ENCODE peak calls at places on chromosomes 6 and 20, in nine cellular contexts. Z is prostate gland, M is Panc1, X is suprapubic skin, F is transverse colon, S is spleen, L is sigmoid colon, B is breast epithelium, V is endothelial cell of umbilical vein. Q is an unnamed sample.
A peak's percentile ranks its signal among the peaks of the same experiment; 100 is the strongest.

GRCh38 chr6:144007779-144008500 is at the start of gene PLAGL1:
- DNase-seq in Z (peak; percentile 58), M (no peak), X (peak; percentile 81), F (peak; percentile 69), S (peak; percentile 83), L (peak; percentile 79), B (no peak), V (peak; percentile 57), Q (peak; percentile 68)

GRCh38 chr6:38117281-38117680 is 297.8 kb downstream of the ZFAND3 start:
- DNase-seq in Z (no peak), M (no peak), X (no peak), F (no peak), S (no peak), L (no peak), B (no peak), V (peak; percentile 56), Q (no peak)

GRCh38 chr6:70008189-70008588 is 141.8 kb downstream of the COL19A1 start:
- DNase-seq in Z (no peak), M (no peak), X (no peak), F (no peak), S (no peak), L (no peak), B (no peak), V (no peak), Q (no peak)

GRCh38 chr6:33426590-33427563 is 7.0 kb downstream of the SYNGAP1 start:
- DNase-seq in Z (no peak), M (no peak), X (peak; percentile 64), F (no peak), S (no peak), L (no peak), B (no peak), V (no peak), Q (no peak)

GRCh38 chr6:113758725-113759576 is 98.2 kb upstream of the MARCKS start:
- DNase-seq in Z (no peak), M (no peak), X (no peak), F (no peak), S (no peak), L (no peak), B (no peak), V (peak; percentile 93), Q (no peak)

GRCh38 chr20:48374986-48375715 is 452.6 kb downstream of the PREX1 start:
- DNase-seq in Z (no peak), M (no peak), X (no peak), F (no peak), S (peak; percentile 55), L (no peak), B (no peak), V (no peak), Q (no peak)

GRCh38 chr6:116633685-116634084 is 17.4 kb downstream of the RSPH4A start:
- DNase-seq in Z (no peak), M (no peak), X (no peak), F (no peak), S (no peak), L (no peak), B (no peak), V (no peak), Q (no peak)

GRCh38 chr20:59996112-59996511 is 37.9 kb downstream of the CDH26 start:
- DNase-seq in Z (peak; percentile 40), M (no peak), X (no peak), F (no peak), S (no peak), L (no peak), B (no peak), V (no peak), Q (no peak)

GRCh38 chr6:139833592-139833991 is 459.1 kb upstream of the CITED2 start:
- DNase-seq in Z (no peak), M (no peak), X (no peak), F (no peak), S (no peak), L (no peak), B (no peak), V (no peak), Q (no peak)

GRCh38 chr6:45327956-45328522 is at the start of gene RUNX2:
- DNase-seq in Z (no peak), M (no peak), X (no peak), F (no peak), S (no peak), L (no peak), B (no peak), V (no peak), Q (no peak)

GRCh38 chr20:53735536-53736050 is 142.0 kb upstream of the ZNF217 start:
- DNase-seq in Z (no peak), M (peak; percentile 86), X (no peak), F (no peak), S (no peak), L (no peak), B (no peak), V (peak; percentile 33), Q (no peak)

GRCh38 chr20:24917797-24918578 is 31.1 kb upstream of the CST7 start:
- DNase-seq in Z (peak; percentile 53), M (peak; percentile 17), X (no peak), F (peak; percentile 68), S (peak; percentile 86), L (no peak), B (peak; percentile 66), V (peak; percentile 55), Q (peak; percentile 78)

GRCh38 chr6:11650711-11651110 is 113.2 kb downstream of the TMEM170B start:
- DNase-seq in Z (no peak), M (no peak), X (no peak), F (no peak), S (no peak), L (no peak), B (no peak), V (no peak), Q (no peak)

GRCh38 chr6:34393191-34393967 is 910 bp upstream of the NUDT3 start:
- DNase-seq in Z (peak; percentile 23), M (no peak), X (no peak), F (no peak), S (no peak), L (peak; percentile 57), B (no peak), V (no peak), Q (no peak)

GRCh38 chr6:90202156-90202555 is 94.5 kb downstream of the BACH2 start:
- DNase-seq in Z (no peak), M (no peak), X (no peak), F (no peak), S (no peak), L (no peak), B (no peak), V (no peak), Q (no peak)
- TF ChIP-seq POLR2AphosphoS5 in Z (no peak), M (no peak), X (no peak), F (no peak), S (no peak), L (no peak), B (no peak), V (no peak), Q (no peak)

GRCh38 chr6:47456536-47456975 is 21.0 kb upstream of the CD2AP start:
- DNase-seq in Z (no peak), M (no peak), X (no peak), F (no peak), S (no peak), L (no peak), B (no peak), V (no peak), Q (no peak)
- H3K27ac ChIP-seq in Z (no peak overlapping the region), M (no peak overlapping the region), X (no peak overlapping the region), F (no peak overlapping the region), S (no peak overlapping the region), L (no peak overlapping the region), B (no peak overlapping the region), V (no peak overlapping the region), Q (no peak overlapping the region)

DNA sequence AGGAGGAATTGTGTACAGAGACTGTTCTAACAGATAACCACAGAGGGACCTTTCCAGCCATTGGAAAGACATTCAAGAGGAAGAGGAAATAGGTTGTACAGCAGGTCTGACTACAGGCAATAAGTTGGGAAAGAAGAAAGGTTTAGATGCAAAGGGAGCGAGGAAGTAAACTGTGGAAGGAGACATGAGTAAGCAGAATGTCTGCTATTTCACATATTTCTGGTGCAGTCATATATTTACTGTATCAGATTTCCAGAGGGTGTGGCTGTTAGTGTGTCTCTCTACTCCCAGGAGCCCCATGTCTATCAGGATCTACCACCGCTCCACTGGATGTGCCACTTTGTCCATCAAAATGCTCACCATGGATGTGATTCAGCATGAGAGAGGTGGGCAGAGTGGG is 25.9 kb downstream of the MRS2 start:
- DNase-seq in Z (no peak), M (no peak), X (no peak), F (no peak), S (no peak), L (no peak), B (no peak), V (no peak), Q (no peak)
- TF ChIP-seq POLR2AphosphoS5 in Z (no peak), M (no peak), X (no peak), F (no peak), S (no peak), L (no peak), B (no peak), V (no peak), Q (no peak)

GRCh38 chr6:89985744-89986493 is 91.7 kb downstream of the GJA10 start:
- DNase-seq in Z (no peak), M (no peak), X (no peak), F (no peak), S (no peak), L (no peak), B (no peak), V (no peak), Q (no peak)
- H3K27ac ChIP-seq in Z (no peak overlapping the region), M (no peak overlapping the region), X (no peak overlapping the region), F (no peak overlapping the region), S (peak overlapping the region; percentile 46), L (no peak overlapping the region), B (peak overlapping the region; percentile 51), V (no peak overlapping the region), Q (peak overlapping the region; percentile 11)

DNA sequence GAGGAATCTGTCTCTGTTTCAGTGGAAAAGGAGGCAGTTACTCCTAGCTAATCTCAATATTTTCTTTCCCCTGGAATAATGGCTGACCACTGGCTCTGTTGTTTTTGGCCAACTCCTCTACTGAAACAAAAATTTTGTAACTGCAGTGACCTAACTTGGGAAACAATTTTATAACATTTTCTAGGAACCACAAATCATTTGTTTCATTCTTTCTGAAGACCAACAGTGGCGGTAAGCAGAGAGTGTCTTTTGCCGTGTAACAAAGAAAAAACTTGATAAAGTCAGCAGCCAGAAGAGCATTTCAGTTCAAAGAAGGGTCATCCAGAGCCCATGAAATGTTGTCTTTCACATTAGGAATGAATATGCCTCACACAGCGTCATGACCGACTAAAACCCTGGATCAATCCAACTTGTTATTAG is 11.8 kb upstream of the BFSP1 start:
- DNase-seq in Z (no peak), M (no peak), X (no peak), F (no peak), S (no peak), L (no peak), B (no peak), V (peak; percentile 67), Q (no peak)
- TF ChIP-seq POLR2AphosphoS5 in Z (no peak), M (no peak), X (no peak), F (no peak), S (no peak), L (peak; percentile 24), B (no peak), V (no peak), Q (peak; percentile 43)